ENCODE peak calls at places on chromosomes 5 and 9, in four cellular contexts. C is K562, Y is GM12878, L is HepG2. E is an unnamed sample.

GRCh38 chr9:104074876-104075275 is 19.2 kb upstream of the SMC2 start:
- DNase-seq in Y (no peak), L (peak; percentile 32), C (no peak), E (peak; percentile 56)

GRCh38 chr9:121783126-121783522 is 131.7 kb downstream of the DAB2IP start:
- DNase-seq in L (no peak), C (no peak), Y (no peak), E (no peak)

GRCh38 chr9:130233587-130233945 is 32.0 kb upstream of the HMCN2 start:
- DNase-seq in C (no peak), L (no peak), Y (no peak), E (no peak)

GRCh38 chr5:149166128-149166527 is 24.8 kb downstream of the ABLIM3 start:
- DNase-seq in C (no peak), Y (no peak), L (no peak), E (no peak)

GRCh38 chr5:68740204-68740910 is 353.5 kb upstream of the SLC30A5 start:
- DNase-seq in Y (peak; percentile 33), L (no peak), C (no peak), E (no peak)

GRCh38 chr9:20997503-20998076 is 33.9 kb downstream of the HACD4 start:
- DNase-seq in Y (peak; percentile 47), L (no peak), C (no peak), E (no peak)

GRCh38 chr9:130931508-130932150 is 7.4 kb downstream of the FIBCD1 start:
- DNase-seq in C (peak; percentile 67), L (no peak), Y (peak; percentile 64), E (no peak)

GRCh38 chr5:153711755-153712154 is 221.3 kb downstream of the GRIA1 start:
- DNase-seq in C (no peak), Y (no peak), L (no peak), E (no peak)

GRCh38 chr5:31962321-31962720 is 211.8 kb downstream of the GOLPH3 start:
- DNase-seq in Y (no peak), C (no peak), L (no peak), E (no peak)

GRCh38 chr5:104186100-104186499 is 623.5 kb upstream of the NUDT12 start:
- DNase-seq in C (no peak), Y (no peak), L (no peak), E (peak; percentile 29)

GRCh38 chr5:126866837-126867236 is 89.9 kb downstream of the LMNB1 start:
- DNase-seq in L (no peak), Y (no peak), C (no peak), E (no peak)

GRCh38 chr5:171521219-171521633 is 101.8 kb downstream of the FGF18 start:
- DNase-seq in Y (no peak), L (no peak), C (no peak), E (peak; percentile 71)

GRCh38 chr5:118592234-118592633 is 396.1 kb downstream of the DTWD2 start:
- DNase-seq in C (no peak), L (no peak), Y (no peak), E (no peak)

GRCh38 chr5:121246971-121247370 is 604.7 kb upstream of the FTMT start:
- DNase-seq in Y (no peak), C (no peak), L (no peak), E (no peak)

GRCh38 chr5:94432499-94432898 is 185.9 kb downstream of the KIAA0825 start:
- DNase-seq in Y (no peak), L (no peak), C (no peak), E (no peak)

GRCh38 chr9:131289301-131290038 is at the start of gene PLPP7:
- DNase-seq in L (peak; percentile 53), Y (no peak), C (peak; percentile 52), E (no peak)

GRCh38 chr5:99005506-99005905 is 76.7 kb upstream of the CHD1 start:
- DNase-seq in Y (no peak), L (no peak), C (no peak), E (no peak)

GRCh38 chr5:28703651-28704260 is 1665.4 kb upstream of the CDH9 start:
- DNase-seq in L (no peak), C (no peak), Y (no peak), E (no peak)

GRCh38 chr9:117189121-117189520 is 225.7 kb downstream of the ASTN2 start:
- DNase-seq in C (no peak), L (no peak), Y (no peak), E (no peak)

GRCh38 chr5:33793836-33794549 is 97.8 kb downstream of the ADAMTS12 start:
- DNase-seq in C (no peak), L (no peak), Y (no peak), E (no peak)

GRCh38 chr5:172648755-172649154 is 7.7 kb downstream of the NEURL1B start:
- DNase-seq in Y (no peak), C (no peak), L (no peak), E (no peak)

GRCh38 chr9:93860694-93861658 is 94.2 kb downstream of the BARX1 start:
- DNase-seq in L (no peak), C (peak; percentile 20), Y (no peak), E (no peak)

GRCh38 chr5:177427919-177428573 is 1.6 kb downstream of the GRK6 start:
- DNase-seq in Y (no peak), C (peak; percentile 59), L (no peak), E (no peak)

GRCh38 chr9:109315889-109316640 is 4.8 kb downstream of the EPB41L4B start:
- DNase-seq in C (no peak), Y (no peak), L (peak; percentile 34), E (peak; percentile 91)

GRCh38 chr5:103247120-103247519 is 11.4 kb upstream of the MACIR start:
- DNase-seq in L (no peak), Y (no peak), C (no peak), E (no peak)

GRCh38 chr5:173515526-173515925 is 100.9 kb downstream of the BOD1 start:
- DNase-seq in C (no peak), L (no peak), Y (no peak), E (peak; percentile 11)

GRCh38 chr5:1521054-1521453 is 2.7 kb downstream of the LPCAT1 start:
- DNase-seq in C (no peak), Y (no peak), L (no peak), E (no peak)

GRCh38 chr9:106613250-106613737 is 249.7 kb upstream of the ZNF462 start:
- DNase-seq in Y (no peak), L (no peak), C (no peak), E (no peak)

GRCh38 chr5:54520438-54520846 is 2.9 kb downstream of the SNX18 start:
- DNase-seq in Y (no peak), L (no peak), C (no peak), E (no peak)

DNA sequence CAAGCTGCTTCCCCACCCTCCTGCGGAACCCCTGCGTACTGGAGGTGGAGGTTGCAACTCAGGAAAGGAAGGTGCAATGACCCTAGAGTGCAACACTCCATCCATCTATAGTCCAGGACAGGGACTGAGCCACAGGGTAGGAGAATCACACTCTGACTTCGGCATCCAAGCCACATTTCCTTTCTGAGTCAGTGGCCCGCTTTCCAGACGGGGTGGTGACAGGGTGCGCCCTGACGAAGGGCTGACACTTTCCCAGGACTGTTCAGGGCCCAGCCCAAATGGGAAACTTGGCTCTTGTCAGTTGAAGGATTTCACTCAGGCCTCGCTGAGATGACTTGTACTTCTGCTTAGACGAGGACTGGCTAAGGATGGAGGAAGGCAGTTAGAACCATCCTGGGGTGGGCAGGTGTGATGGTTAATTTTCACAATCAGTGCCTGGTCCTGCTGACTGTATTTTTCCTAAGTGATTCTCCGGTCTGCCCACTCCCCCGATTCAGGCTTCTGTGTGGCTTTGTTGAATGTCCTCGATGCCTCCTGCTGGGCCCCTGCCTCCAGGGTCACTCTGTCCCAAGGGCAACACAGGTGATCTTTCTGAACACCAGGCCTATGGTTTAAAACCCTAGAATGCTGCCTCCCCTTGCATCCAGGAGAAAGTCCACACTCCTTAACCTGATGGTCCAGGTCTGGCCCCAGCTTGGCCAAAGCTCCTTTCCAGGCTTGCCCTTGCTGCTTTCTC is 228.1 kb downstream of the FSTL4 start:
- DNase-seq in C (no peak), L (no peak), Y (no peak), E (no peak)
- TF ChIP-seq CHD4 in C (no peak), L (no peak), Y (no peak), E (no peak)

GRCh38 chr5:134027203-134027582 is 22.4 kb upstream of the VDAC1 start:
- DNase-seq in C (no peak), Y (no peak), L (no peak), E (no peak)

GRCh38 chr5:134022333-134022732 is 17.6 kb upstream of the VDAC1 start:
- DNase-seq in L (no peak), C (no peak), Y (no peak), E (no peak)

GRCh38 chr5:134025786-134026185 is 21.0 kb upstream of the VDAC1 start:
- DNase-seq in C (no peak), L (no peak), Y (no peak), E (no peak)

GRCh38 chr5:134026521-134027202 is 21.9 kb upstream of the VDAC1 start:
- DNase-seq in C (peak; percentile 66), Y (no peak), L (peak; percentile 75), E (peak; percentile 86)

DNA sequence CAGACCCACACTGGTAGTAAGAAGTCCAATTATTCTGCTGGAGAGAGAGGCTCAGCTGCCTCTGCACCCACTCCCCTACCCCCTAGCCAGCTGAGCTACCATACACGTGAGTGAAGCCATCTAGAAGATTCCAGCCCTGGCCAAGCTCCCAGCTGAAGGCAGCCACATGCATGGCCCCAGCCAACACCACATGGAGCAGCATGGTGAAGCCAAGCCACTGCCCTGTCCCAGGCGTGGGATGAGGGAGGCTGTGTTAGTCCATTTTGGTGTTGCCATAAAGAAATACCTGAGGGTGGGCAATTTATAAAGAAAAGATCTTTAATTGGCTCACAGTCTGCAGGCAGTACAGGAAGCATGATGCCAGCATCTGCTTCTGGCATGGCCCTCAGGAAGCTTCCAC is 20.0 kb upstream of the VDAC1 start:
- DNase-seq in C (no peak), Y (no peak), L (no peak), E (no peak)
- TF ChIP-seq USF2 in C (no peak), Y (no peak), L (no peak), E (no peak)

GRCh38 chr5:89083791-89084190 is 200.8 kb upstream of the MEF2C start:
- DNase-seq in Y (no peak), C (no peak), L (no peak), E (no peak)

GRCh38 chr5:89090021-89090420 is 207.0 kb upstream of the MEF2C start:
- DNase-seq in C (no peak), Y (no peak), L (no peak), E (no peak)

GRCh38 chr5:89087128-89087527 is 204.1 kb upstream of the MEF2C start:
- DNase-seq in Y (peak; percentile 16), L (no peak), C (no peak), E (no peak)

GRCh38 chr5:89086687-89087086 is 203.7 kb upstream of the MEF2C start:
- DNase-seq in Y (no peak), L (no peak), C (no peak), E (no peak)

DNA sequence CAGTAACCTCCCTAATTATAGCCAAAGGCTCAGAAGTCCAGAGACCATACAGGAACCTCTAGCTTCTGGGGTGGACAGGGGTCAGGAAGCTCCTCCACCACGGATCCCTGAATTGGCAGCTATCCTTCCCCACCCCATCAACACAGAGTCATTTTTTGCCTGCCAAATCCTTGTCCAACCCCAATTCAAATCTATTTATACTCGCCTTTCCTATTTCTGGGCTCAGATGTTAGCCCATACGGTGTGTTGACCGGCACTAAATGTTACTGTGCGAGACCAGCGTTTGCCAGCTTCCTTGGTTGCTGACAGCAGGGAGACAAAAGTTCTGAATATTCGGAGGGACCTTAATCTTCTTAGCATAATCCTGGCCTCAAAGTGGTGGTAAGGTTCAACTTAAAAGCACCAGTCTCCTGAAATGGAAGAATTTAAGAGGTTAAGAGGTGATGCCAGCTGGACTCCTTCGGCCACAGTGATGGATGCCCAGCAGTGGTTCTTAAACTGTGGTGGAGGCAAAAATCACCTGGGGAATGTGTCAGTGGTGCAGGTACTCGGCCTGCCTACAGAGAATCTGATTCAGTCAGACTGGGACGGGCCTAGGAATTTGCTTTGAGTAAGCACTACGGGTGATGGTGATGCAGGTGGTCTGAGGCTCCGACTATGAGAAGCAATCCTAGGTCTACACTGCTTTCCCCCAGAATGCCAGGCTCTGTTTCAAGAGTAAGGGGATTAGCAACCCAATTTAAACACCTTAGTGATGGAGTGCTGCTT is 204.8 kb upstream of the MEF2C start:
- DNase-seq in C (no peak), L (no peak), Y (no peak), E (no peak)
- TF ChIP-seq RAD21 in C (no peak), L (no peak), Y (no peak), E (no peak)

GRCh38 chr5:175335691-175336090 is 108.3 kb downstream of the DRD1 start:
- DNase-seq in C (no peak), L (peak; percentile 47), Y (no peak), E (no peak)
- TF ChIP-seq CHD4 in C (no peak), L (no peak), Y (no peak), E (no peak)